ENCODE peak calls at places on chromosomes 3 and 15, in four cellular contexts. One of them, this sample, is unnamed.

GRCh38 chr15:101384276-101384675 is 89.2 kb upstream of the SNRPA1 start:
- DNase-seq in breast epithelium: no peak
- DNase-seq in H9: no peak
- DNase-seq in cardiac muscle cell: no peak
- DNase-seq in this sample: no peak

GRCh38 chr3:72487078-72487765 is 361.0 kb downstream of the SHQ1 start:
- DNase-seq in breast epithelium: peak
- DNase-seq in H9: peak
- DNase-seq in cardiac muscle cell: no peak
- DNase-seq in this sample: peak

GRCh38 chr3:186283651-186284445 is 78.2 kb downstream of the DGKG start:
- DNase-seq in breast epithelium: no peak
- DNase-seq in H9: no peak
- DNase-seq in cardiac muscle cell: no peak
- DNase-seq in this sample: no peak

GRCh38 chr15:63374686-63375520 is 6.7 kb downstream of the CA12 start:
- DNase-seq in breast epithelium: peak
- DNase-seq in H9: no peak
- DNase-seq in cardiac muscle cell: peak
- DNase-seq in this sample: peak

GRCh38 chr15:44595246-44595645 is 58.3 kb downstream of the EIF3J start:
- DNase-seq in breast epithelium: no peak
- DNase-seq in H9: no peak
- DNase-seq in cardiac muscle cell: no peak
- DNase-seq in this sample: no peak

GRCh38 chr3:102265720-102266119 is 169.1 kb upstream of the ZPLD1 start:
- DNase-seq in breast epithelium: no peak
- DNase-seq in H9: no peak
- DNase-seq in cardiac muscle cell: no peak
- DNase-seq in this sample: no peak

GRCh38 chr3:153439780-153440179 is 277.8 kb downstream of the RAP2B start:
- DNase-seq in breast epithelium: no peak
- DNase-seq in H9: no peak
- DNase-seq in cardiac muscle cell: no peak
- DNase-seq in this sample: no peak

GRCh38 chr15:55289011-55289572 is 521 bp downstream of the RAB27A start:
- DNase-seq in breast epithelium: peak
- DNase-seq in H9: peak
- DNase-seq in cardiac muscle cell: peak
- DNase-seq in this sample: no peak

GRCh38 chr15:48855501-48856440 is 22.2 kb upstream of the EID1 start:
- DNase-seq in breast epithelium: no peak
- DNase-seq in H9: no peak
- DNase-seq in cardiac muscle cell: peak
- DNase-seq in this sample: peak

GRCh38 chr3:11764931-11765363 is 81.7 kb downstream of the TAMM41 start:
- DNase-seq in breast epithelium: no peak
- DNase-seq in H9: no peak
- DNase-seq in cardiac muscle cell: no peak
- DNase-seq in this sample: no peak

GRCh38 chr3:53102601-53103147 is 27.6 kb downstream of the RFT1 start:
- DNase-seq in breast epithelium: no peak
- DNase-seq in H9: no peak
- DNase-seq in cardiac muscle cell: no peak
- DNase-seq in this sample: no peak

GRCh38 chr3:157581331-157581730 is 78.1 kb upstream of the VEPH1 start:
- DNase-seq in breast epithelium: no peak
- DNase-seq in H9: no peak
- DNase-seq in cardiac muscle cell: no peak
- DNase-seq in this sample: no peak

GRCh38 chr15:23504003-23504402 is 57.0 kb upstream of the GOLGA6L2 start:
- DNase-seq in breast epithelium: no peak
- DNase-seq in H9: no peak
- DNase-seq in cardiac muscle cell: no peak
- DNase-seq in this sample: no peak

GRCh38 chr3:42063886-42064285 is 27.3 kb upstream of the TRAK1 start:
- DNase-seq in breast epithelium: no peak
- DNase-seq in H9: no peak
- DNase-seq in cardiac muscle cell: no peak
- DNase-seq in this sample: peak

GRCh38 chr3:186931487-186932280 is 1.4 kb downstream of the ST6GAL1 start:
- DNase-seq in breast epithelium: peak
- DNase-seq in H9: peak
- DNase-seq in cardiac muscle cell: peak
- DNase-seq in this sample: peak

GRCh38 chr3:195865752-195866151 is 42.6 kb downstream of the TNK2 start:
- DNase-seq in breast epithelium: no peak
- DNase-seq in H9: no peak
- DNase-seq in cardiac muscle cell: no peak
- DNase-seq in this sample: no peak

GRCh38 chr15:92839696-92840095 is 60.4 kb upstream of the CHD2 start:
- DNase-seq in breast epithelium: no peak
- DNase-seq in H9: no peak
- DNase-seq in cardiac muscle cell: no peak
- DNase-seq in this sample: no peak

GRCh38 chr3:143526016-143526540 is 322.2 kb downstream of the SLC9A9 start:
- DNase-seq in breast epithelium: no peak
- DNase-seq in H9: no peak
- DNase-seq in cardiac muscle cell: no peak
- DNase-seq in this sample: no peak

DNA sequence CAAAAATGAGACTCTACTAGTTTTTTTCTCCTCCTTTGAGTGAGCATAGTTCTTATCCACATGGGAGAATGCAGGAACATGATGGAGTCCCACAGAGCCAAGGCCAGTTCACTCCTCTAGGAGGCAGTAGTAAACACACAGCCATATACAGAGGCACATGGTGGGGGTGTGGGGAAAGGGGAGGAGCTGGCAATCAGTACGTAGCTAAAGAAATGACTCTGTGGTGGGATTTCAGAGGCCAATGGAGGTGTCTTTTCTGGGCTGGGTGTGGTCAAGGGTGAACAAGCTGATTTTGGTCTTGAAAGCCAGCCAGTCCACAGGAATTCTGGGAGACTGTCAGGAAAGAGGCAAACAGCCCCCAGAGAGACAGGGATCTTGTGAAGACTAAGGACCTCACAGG is 6.6 kb upstream of the RAB11A start:
- DNase-seq in breast epithelium: no peak
- DNase-seq in H9: peak
- DNase-seq in cardiac muscle cell: peak
- DNase-seq in this sample: peak
- TF ChIP-seq CTCF in breast epithelium: no peak
- TF ChIP-seq CTCF in H9: peak
- TF ChIP-seq CTCF in cardiac muscle cell: peak
- TF ChIP-seq CTCF in this sample: peak

GRCh38 chr3:113695818-113696645 is at the start of gene USF3:
- DNase-seq in breast epithelium: peak
- DNase-seq in H9: peak
- DNase-seq in cardiac muscle cell: peak
- DNase-seq in this sample: peak
- TF ChIP-seq CTCF in breast epithelium: no peak
- TF ChIP-seq CTCF in H9: no peak
- TF ChIP-seq CTCF in cardiac muscle cell: no peak
- TF ChIP-seq CTCF in this sample: no peak

GRCh38 chr15:73927003-73927475 is 777 bp downstream of the LOXL1 start:
- DNase-seq in breast epithelium: no peak
- DNase-seq in H9: peak
- DNase-seq in cardiac muscle cell: peak
- DNase-seq in this sample: peak
- TF ChIP-seq CTCF in breast epithelium: no peak
- TF ChIP-seq CTCF in H9: no peak
- TF ChIP-seq CTCF in cardiac muscle cell: no peak
- TF ChIP-seq CTCF in this sample: no peak

GRCh38 chr3:142150271-142150670 is 927 bp upstream of the TFDP2 start:
- DNase-seq in breast epithelium: no peak
- DNase-seq in H9: no peak
- DNase-seq in cardiac muscle cell: no peak
- DNase-seq in this sample: no peak

GRCh38 chr3:142154186-142154585 is 4.8 kb upstream of the TFDP2 start:
- DNase-seq in breast epithelium: no peak
- DNase-seq in H9: no peak
- DNase-seq in cardiac muscle cell: no peak
- DNase-seq in this sample: no peak

GRCh38 chr3:142151240-142151639 is 1.9 kb upstream of the TFDP2 start:
- DNase-seq in breast epithelium: no peak
- DNase-seq in H9: no peak
- DNase-seq in cardiac muscle cell: no peak
- DNase-seq in this sample: no peak

GRCh38 chr3:142151828-142152227 is 2.5 kb upstream of the TFDP2 start:
- DNase-seq in breast epithelium: no peak
- DNase-seq in H9: no peak
- DNase-seq in cardiac muscle cell: no peak
- DNase-seq in this sample: no peak

GRCh38 chr3:142152349-142152748 is 3.0 kb upstream of the TFDP2 start:
- DNase-seq in breast epithelium: no peak
- DNase-seq in H9: peak
- DNase-seq in cardiac muscle cell: peak
- DNase-seq in this sample: no peak
- TF ChIP-seq CTCF in breast epithelium: no peak
- TF ChIP-seq CTCF in H9: peak
- TF ChIP-seq CTCF in cardiac muscle cell: no peak
- TF ChIP-seq CTCF in this sample: peak

GRCh38 chr15:60184579-60184978 is 180.5 kb downstream of the FOXB1 start:
- DNase-seq in breast epithelium: no peak
- DNase-seq in H9: no peak
- DNase-seq in cardiac muscle cell: no peak
- DNase-seq in this sample: no peak

GRCh38 chr15:60183366-60183765 is 179.3 kb downstream of the FOXB1 start:
- DNase-seq in breast epithelium: no peak
- DNase-seq in H9: no peak
- DNase-seq in cardiac muscle cell: no peak
- DNase-seq in this sample: no peak

DNA sequence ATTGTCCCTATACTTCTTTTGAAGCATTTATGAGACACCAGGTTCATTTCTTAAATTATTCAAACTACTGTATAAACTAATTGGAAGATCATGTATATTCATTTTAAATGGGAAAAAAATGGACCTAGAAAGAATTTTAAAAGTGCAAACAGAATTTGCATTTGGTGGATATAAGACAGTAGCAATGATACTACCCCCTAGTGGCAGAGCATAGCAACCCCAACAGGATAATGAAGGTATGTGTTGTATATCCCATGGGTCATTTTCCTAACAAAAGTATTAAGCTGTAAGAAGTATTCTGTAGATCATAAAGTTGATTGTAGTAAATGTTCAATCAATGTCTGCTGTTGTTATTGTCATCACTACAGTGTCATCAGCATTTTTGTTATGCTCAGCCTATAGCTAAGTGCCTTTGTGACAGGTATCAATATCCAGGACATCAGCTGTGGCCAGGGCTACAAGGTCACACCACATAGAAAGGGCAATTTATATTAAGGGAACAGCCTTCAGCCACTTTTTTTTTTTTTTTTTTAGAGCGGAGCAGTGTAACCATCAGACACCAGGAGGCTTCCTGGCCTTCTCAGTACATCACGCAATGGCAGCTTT is 175.8 kb downstream of the FOXB1 start:
- DNase-seq in breast epithelium: no peak
- DNase-seq in H9: no peak
- DNase-seq in cardiac muscle cell: peak
- DNase-seq in this sample: peak
- TF ChIP-seq CTCF in breast epithelium: peak
- TF ChIP-seq CTCF in H9: peak
- TF ChIP-seq CTCF in cardiac muscle cell: peak
- TF ChIP-seq CTCF in this sample: peak

DNA sequence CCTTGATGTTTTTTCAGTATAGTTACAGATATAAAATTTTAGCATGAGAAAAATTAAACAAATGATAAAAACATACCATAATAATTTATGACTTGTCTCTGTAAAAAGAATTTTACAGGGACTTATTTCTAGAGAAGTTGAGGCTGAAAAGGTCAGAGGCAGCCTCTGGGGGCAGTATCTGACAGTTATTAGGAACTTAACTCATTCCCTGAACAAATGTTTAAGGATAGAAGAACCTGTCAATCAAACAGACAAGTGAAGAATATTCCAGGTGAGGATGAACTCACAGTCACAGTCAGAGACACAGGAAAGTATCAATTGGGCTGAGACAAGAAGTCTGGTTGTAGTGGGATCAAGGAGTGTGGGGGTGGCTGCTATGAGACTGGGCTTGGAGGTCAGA is 7.3 kb downstream of the MYLK start:
- DNase-seq in breast epithelium: no peak
- DNase-seq in H9: no peak
- DNase-seq in cardiac muscle cell: no peak
- DNase-seq in this sample: no peak
- TF ChIP-seq CTCF in breast epithelium: no peak
- TF ChIP-seq CTCF in H9: peak
- TF ChIP-seq CTCF in cardiac muscle cell: peak
- TF ChIP-seq CTCF in this sample: peak

GRCh38 chr3:197041875-197042488 is 12.4 kb upstream of the MELTF start:
- DNase-seq in breast epithelium: no peak
- DNase-seq in H9: no peak
- DNase-seq in cardiac muscle cell: no peak
- DNase-seq in this sample: peak

GRCh38 chr3:197040679-197041078 is 11.1 kb upstream of the MELTF start:
- DNase-seq in breast epithelium: no peak
- DNase-seq in H9: no peak
- DNase-seq in cardiac muscle cell: no peak
- DNase-seq in this sample: no peak

GRCh38 chr3:197038604-197039003 is 9.0 kb upstream of the MELTF start:
- DNase-seq in breast epithelium: no peak
- DNase-seq in H9: no peak
- DNase-seq in cardiac muscle cell: no peak
- DNase-seq in this sample: no peak

GRCh38 chr3:197042539-197042938 is 12.9 kb upstream of the MELTF start:
- DNase-seq in breast epithelium: no peak
- DNase-seq in H9: no peak
- DNase-seq in cardiac muscle cell: no peak
- DNase-seq in this sample: no peak
- TF ChIP-seq CTCF in breast epithelium: no peak
- TF ChIP-seq CTCF in H9: no peak
- TF ChIP-seq CTCF in cardiac muscle cell: no peak
- TF ChIP-seq CTCF in this sample: no peak

DNA sequence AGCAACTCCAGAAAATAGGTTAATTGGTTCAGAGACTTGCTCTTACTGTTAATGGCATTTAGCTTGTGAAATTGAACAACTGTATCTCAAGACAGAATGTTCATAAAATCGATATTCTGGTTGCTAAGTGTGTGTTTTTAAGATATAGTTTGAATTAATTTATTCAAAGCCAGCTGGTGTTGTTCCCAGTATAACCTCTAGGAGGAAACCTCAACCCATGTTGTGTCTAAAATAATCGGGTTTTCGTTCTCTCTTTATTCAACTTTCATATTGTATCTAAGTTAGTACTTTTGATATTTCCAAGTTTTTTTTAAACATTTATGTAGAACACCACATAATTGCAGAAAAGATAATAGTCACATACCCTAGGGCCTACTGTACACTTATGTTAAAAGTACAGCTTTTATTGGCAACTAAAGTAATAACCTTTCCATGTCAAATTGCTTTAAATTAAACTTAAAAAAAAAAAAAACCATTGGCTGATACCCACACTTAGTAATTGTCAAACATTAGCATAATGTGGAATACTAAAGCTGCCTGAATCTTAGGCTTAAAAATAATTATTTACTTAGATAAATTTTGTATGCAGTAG is 90.9 kb downstream of the SAMMSON start:
- DNase-seq in breast epithelium: no peak
- DNase-seq in H9: no peak
- DNase-seq in cardiac muscle cell: peak
- DNase-seq in this sample: peak
- TF ChIP-seq CTCF in breast epithelium: peak
- TF ChIP-seq CTCF in H9: peak
- TF ChIP-seq CTCF in cardiac muscle cell: peak
- TF ChIP-seq CTCF in this sample: peak

This sample was measured in A673.